ENCODE peak calls at places on chromosome 21, in eight cellular contexts. C is astrocyte, O is colonic mucosa, W is uterus, X is prostate gland, Y is aorta, I is SK-N-SH, M is heart right ventricle. T is an unnamed sample.

GRCh38 chr21:16535100-16535418 is 805.3 kb downstream of the USP25 start:
- DNase-seq in C (peak), O (no peak), W (peak), X (peak), Y (peak), I (peak), M (peak), T (peak)

GRCh38 chr21:41095983-41096382 is 72.0 kb upstream of the BACE2 start:
- DNase-seq in C (no peak), O (no peak), W (no peak), X (no peak), Y (no peak), I (no peak), M (peak), T (no peak)

GRCh38 chr21:25421327-25422028 is 185.8 kb downstream of the MRPL39 start:
- DNase-seq in C (peak), O (no peak), W (no peak), X (no peak), Y (no peak), I (no peak), M (peak), T (peak)

GRCh38 chr21:41137889-41138288 is 30.1 kb upstream of the BACE2 start:
- DNase-seq in C (no peak), O (no peak), W (no peak), X (peak), Y (no peak), I (no peak), M (no peak), T (no peak)

GRCh38 chr21:16070207-16070651 is 340.4 kb downstream of the USP25 start:
- DNase-seq in C (peak), O (no peak), W (peak), X (peak), Y (no peak), I (peak), M (no peak), T (peak)

GRCh38 chr21:31459457-31459856 is 115.4 kb upstream of the TIAM1 start:
- DNase-seq in C (no peak), O (no peak), W (no peak), X (no peak), Y (no peak), I (peak), M (no peak), T (no peak)

GRCh38 chr21:27513016-27513415 is 546.1 kb upstream of the ADAMTS5 start:
- DNase-seq in C (peak), O (no peak), W (no peak), X (no peak), Y (no peak), I (peak), M (no peak), T (no peak)

GRCh38 chr21:16592399-16592798 is 862.6 kb downstream of the USP25 start:
- DNase-seq in C (no peak), O (no peak), W (no peak), X (no peak), Y (no peak), I (peak), M (no peak), T (no peak)

GRCh38 chr21:32392299-32392879 is 423 bp downstream of the URB1 start:
- DNase-seq in C (no peak), O (no peak), W (no peak), X (no peak), Y (no peak), I (no peak), M (no peak), T (peak)

GRCh38 chr21:32007461-32007860 is 134.6 kb downstream of the HUNK start:
- DNase-seq in C (peak), O (no peak), W (no peak), X (no peak), Y (no peak), I (no peak), M (no peak), T (peak)

GRCh38 chr21:31555741-31556191 is 103.7 kb upstream of the SOD1 start:
- DNase-seq in C (no peak), O (no peak), W (no peak), X (no peak), Y (peak), I (no peak), M (no peak), T (no peak)

GRCh38 chr21:33894736-33895288 is 20.8 kb downstream of the ATP5PO start:
- DNase-seq in C (peak), O (peak), W (peak), X (peak), Y (peak), I (peak), M (peak), T (peak)

GRCh38 chr21:26441081-26441610 is 131.9 kb downstream of the CYYR1 start:
- DNase-seq in C (no peak), O (no peak), W (no peak), X (no peak), Y (no peak), I (no peak), M (no peak), T (no peak)

DNA sequence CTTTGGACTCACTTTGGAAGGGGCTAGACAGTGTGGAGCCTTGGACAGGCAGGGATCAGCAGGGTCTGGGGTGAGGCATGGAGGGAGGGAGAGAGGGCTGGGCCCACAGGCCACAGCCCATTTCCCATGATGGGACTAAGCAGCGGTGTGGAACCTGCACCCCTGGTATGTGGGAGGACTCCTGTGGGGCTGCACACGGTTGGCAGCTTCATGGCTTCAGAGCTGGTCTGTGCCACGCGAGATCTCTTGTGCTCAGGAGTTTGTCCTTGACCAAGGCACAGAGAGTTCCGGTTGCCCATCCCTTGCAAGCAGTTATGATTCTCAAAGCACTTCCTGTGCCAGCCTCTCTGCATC is 8.1 kb upstream of the PTTG1IP start:
- DNase-seq in C (no peak), O (no peak), W (no peak), X (no peak), Y (peak), I (peak), M (no peak), T (no peak)
- H3K27ac ChIP-seq in C (no peak), O (no peak), W (peak), X (no peak), Y (no peak), I (no peak), M (peak), T (peak)

DNA sequence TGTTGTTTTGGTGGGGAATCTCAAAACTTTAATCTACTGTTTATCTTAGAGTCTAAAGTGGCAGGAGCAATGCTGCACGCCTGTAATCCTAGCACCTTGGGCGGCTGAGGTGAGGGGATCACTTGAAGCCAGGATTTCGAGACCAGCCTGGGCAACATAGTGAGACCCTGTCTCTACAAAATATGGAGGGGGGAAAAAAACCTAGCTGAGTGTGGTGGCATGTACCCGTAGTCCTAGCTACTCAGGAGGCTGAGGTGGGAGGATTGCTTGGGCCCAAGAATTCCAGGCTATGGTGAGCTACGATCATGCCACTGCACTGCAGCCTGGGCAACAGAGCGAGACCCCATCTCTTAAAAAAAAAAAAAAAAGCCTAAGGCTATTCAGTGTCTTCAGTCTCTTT is 38.1 kb downstream of the POFUT2 start:
- DNase-seq in C (no peak), O (no peak), W (no peak), X (no peak), Y (peak), I (no peak), M (no peak), T (no peak)
- H3K27ac ChIP-seq in C (no peak), O (no peak), W (no peak), X (no peak), Y (no peak), I (no peak), M (no peak), T (no peak)

GRCh38 chr21:29621525-29621924 is 318.3 kb downstream of the GRIK1 start:
- DNase-seq in C (no peak), O (no peak), W (no peak), X (no peak), Y (no peak), I (no peak), M (no peak), T (no peak)
- H3K27ac ChIP-seq in C (no peak), O (no peak), W (no peak), X (no peak), Y (no peak), I (no peak), M (no peak), T (no peak)

GRCh38 chr21:28884481-28884880 is 108.2 kb downstream of the LTN1 start:
- DNase-seq in C (peak), O (no peak), W (no peak), X (no peak), Y (no peak), I (peak), M (no peak), T (peak)

GRCh38 chr21:28884976-28885852 is 107.5 kb downstream of the LTN1 start:
- DNase-seq in C (peak), O (peak), W (peak), X (peak), Y (peak), I (peak), M (peak), T (peak)

GRCh38 chr21:28882345-28882744 is 110.3 kb downstream of the LTN1 start:
- DNase-seq in C (no peak), O (no peak), W (no peak), X (no peak), Y (no peak), I (no peak), M (no peak), T (no peak)

GRCh38 chr21:28883931-28884330 is 108.7 kb downstream of the LTN1 start:
- DNase-seq in C (no peak), O (no peak), W (no peak), X (no peak), Y (no peak), I (no peak), M (no peak), T (no peak)

GRCh38 chr21:28885853-28886177 is 106.9 kb downstream of the LTN1 start:
- DNase-seq in C (no peak), O (no peak), W (peak), X (no peak), Y (no peak), I (no peak), M (no peak), T (peak)
- H3K27ac ChIP-seq in C (no peak), O (no peak), W (peak), X (peak), Y (no peak), I (no peak), M (peak), T (peak)

DNA sequence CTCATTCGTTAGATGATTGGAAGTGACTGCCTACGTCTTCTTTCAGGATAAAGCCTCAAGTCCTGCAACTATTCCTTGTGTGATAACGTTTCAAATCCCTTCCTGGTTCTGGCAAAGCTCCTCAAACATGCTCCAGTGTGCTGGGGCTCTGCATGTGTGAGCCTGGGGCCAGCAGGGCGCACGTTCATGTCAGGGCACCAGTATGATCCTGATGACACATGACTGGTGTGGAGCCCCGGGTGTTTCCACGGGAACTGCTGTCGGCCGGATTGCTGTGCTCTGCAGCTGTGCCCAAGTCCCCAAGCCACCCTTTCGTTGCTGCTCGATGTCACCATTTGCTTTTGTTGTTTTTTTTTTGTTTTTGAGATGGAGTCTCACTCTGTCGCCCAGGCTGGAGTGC is 21.3 kb downstream of the KRTAP10-1 start:
- DNase-seq in C (no peak), O (no peak), W (no peak), X (no peak), Y (peak), I (no peak), M (no peak), T (no peak)
- H3K27ac ChIP-seq in C (no peak), O (no peak), W (no peak), X (no peak), Y (no peak), I (no peak), M (no peak), T (no peak)

GRCh38 chr21:45994738-45995685 is 13.4 kb downstream of the COL6A1 start:
- DNase-seq in C (no peak), O (peak), W (peak), X (no peak), Y (peak), I (no peak), M (peak), T (no peak)
- H3K27ac ChIP-seq in C (peak), O (no peak), W (peak), X (no peak), Y (no peak), I (no peak), M (no peak), T (peak)

GRCh38 chr21:39727401-39728120 is 17.4 kb upstream of the IGSF5 start:
- DNase-seq in C (no peak), O (no peak), W (no peak), X (no peak), Y (no peak), I (no peak), M (no peak), T (no peak)
- H3K27ac ChIP-seq in C (no peak), O (no peak), W (no peak), X (no peak), Y (no peak), I (no peak), M (no peak), T (no peak)

GRCh38 chr21:37869661-37870060 is 46.6 kb downstream of the KCNJ6 start:
- DNase-seq in C (no peak), O (no peak), W (no peak), X (no peak), Y (no peak), I (no peak), M (no peak), T (no peak)
- H3K27ac ChIP-seq in C (no peak), O (no peak), W (no peak), X (no peak), Y (no peak), I (no peak), M (no peak), T (no peak)

DNA sequence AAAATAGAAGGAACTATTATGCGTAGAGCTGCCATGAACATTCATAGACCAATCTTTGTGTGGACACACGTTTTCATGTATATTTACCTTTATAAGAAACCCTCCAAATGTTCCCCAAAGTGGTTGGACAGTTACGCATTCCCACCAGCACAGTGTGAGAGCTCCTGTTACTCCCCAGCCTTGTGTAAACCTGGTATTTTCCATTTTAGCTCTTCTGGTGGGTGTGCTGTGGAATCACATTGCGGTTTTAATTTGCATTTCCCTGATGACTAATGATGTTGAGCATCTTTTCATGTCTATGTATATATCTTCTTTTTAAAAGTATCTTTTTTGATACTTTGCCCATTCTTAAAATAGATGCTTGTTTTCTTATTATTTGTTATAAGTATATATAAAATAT is 3.2 kb upstream of the UBASH3A start:
- DNase-seq in C (peak), O (no peak), W (no peak), X (no peak), Y (no peak), I (no peak), M (no peak), T (peak)
- H3K27ac ChIP-seq in C (no peak), O (no peak), W (no peak), X (no peak), Y (no peak), I (no peak), M (no peak), T (no peak)

T was measured in GM23248.